ENCODE peak calls at places on chromosome 9, in five cellular contexts. R is activated CD4-positive, CD25-positive, alpha-beta regulatory T cell treated with anti-CD3 and anti-CD28 coated beads, Interleukin-2, amount 50 U/mL, for 72 hours; Q is left ventricle myocardium inferior; H is COLO829; X is bronchial epithelial cell. U is an unnamed sample.

GRCh38 chr9:92638621-92639101 is 31.3 kb downstream of the IPPK start:
- DNase-seq in R (no peak), Q (no peak), H (no peak), X (no peak), U (no peak)

GRCh38 chr9:134639994-134640393 is 1.6 kb upstream of the COL5A1 start:
- DNase-seq in R (no peak), Q (no peak), H (no peak), X (no peak), U (no peak)

GRCh38 chr9:111099199-111100005 is 61.1 kb upstream of the LPAR1 start:
- DNase-seq in R (no peak), Q (no peak), H (no peak), X (no peak), U (no peak)

GRCh38 chr9:85212209-85212608 is 529.5 kb downstream of the AGTPBP1 start:
- DNase-seq in R (no peak), Q (no peak), H (peak), X (peak), U (no peak)

GRCh38 chr9:35051069-35051967 is 21.1 kb downstream of the VCP start:
- DNase-seq in R (no peak), Q (peak), H (peak), X (peak), U (peak)

GRCh38 chr9:18473551-18474279 is at the start of gene ADAMTSL1:
- DNase-seq in R (no peak), Q (peak), H (no peak), X (no peak), U (peak)

GRCh38 chr9:1982074-1982473 is 33.1 kb upstream of the SMARCA2 start:
- DNase-seq in R (no peak), Q (no peak), H (no peak), X (no peak), U (no peak)

GRCh38 chr9:131121346-131121745 is 4.0 kb upstream of the NUP214 start:
- DNase-seq in R (no peak), Q (no peak), H (no peak), X (no peak), U (no peak)

GRCh38 chr9:93186151-93186715 is 2.3 kb downstream of the WNK2 start:
- DNase-seq in R (no peak), Q (no peak), H (no peak), X (no peak), U (no peak)

GRCh38 chr9:125674981-125675973 is 31.7 kb downstream of the MAPKAP1 start:
- DNase-seq in R (no peak), Q (no peak), H (peak), X (peak), U (no peak)

GRCh38 chr9:94076557-94076956 is 7.7 kb upstream of the PTPDC1 start:
- DNase-seq in R (no peak), Q (no peak), H (no peak), X (no peak), U (no peak)

GRCh38 chr9:26863074-26863473 is 29.5 kb downstream of the CAAP1 start:
- DNase-seq in R (no peak), Q (no peak), H (peak), X (no peak), U (no peak)

GRCh38 chr9:117823621-117824020 is 119.4 kb downstream of the TLR4 start:
- DNase-seq in R (no peak), Q (no peak), H (no peak), X (no peak), U (no peak)

GRCh38 chr9:38024036-38024681 is 44.9 kb downstream of the SHB start:
- DNase-seq in R (no peak), Q (no peak), H (no peak), X (peak), U (peak)

GRCh38 chr9:84239341-84239740 is 101.2 kb downstream of the SLC28A3 start:
- DNase-seq in R (no peak), Q (no peak), H (no peak), X (peak), U (no peak)

GRCh38 chr9:118230319-118230718 is 526.1 kb downstream of the TLR4 start:
- DNase-seq in R (no peak), Q (no peak), H (no peak), X (no peak), U (no peak)

GRCh38 chr9:131885144-131885609 is 145.3 kb upstream of the RAPGEF1 start:
- DNase-seq in R (no peak), Q (no peak), H (peak), X (no peak), U (peak)

GRCh38 chr9:36623280-36623679 is 50.6 kb downstream of the MELK start:
- DNase-seq in R (no peak), Q (no peak), H (no peak), X (peak), U (no peak)

GRCh38 chr9:36148652-36149051 is 12.1 kb downstream of the GLIPR2 start:
- DNase-seq in R (peak), Q (peak), H (peak), X (peak), U (peak)

GRCh38 chr9:128072144-128073021 is 4.4 kb downstream of the SLC25A25 start:
- DNase-seq in R (no peak), Q (peak), H (peak), X (peak), U (no peak)

GRCh38 chr9:93062364-93062763 is 3.9 kb downstream of the SUSD3 start:
- DNase-seq in R (no peak), Q (no peak), H (no peak), X (no peak), U (no peak)

GRCh38 chr9:20217596-20217995 is 404.7 kb downstream of the MLLT3 start:
- DNase-seq in R (no peak), Q (no peak), H (no peak), X (no peak), U (no peak)

GRCh38 chr9:124040186-124040920 is 28.8 kb downstream of the LHX2 start:
- DNase-seq in R (no peak), Q (no peak), H (no peak), X (peak), U (no peak)

GRCh38 chr9:88024896-88025295 is 50.6 kb upstream of the CDK20 start:
- DNase-seq in R (no peak), Q (no peak), H (no peak), X (no peak), U (no peak)

GRCh38 chr9:13588151-13589043 is 308.9 kb upstream of the MPDZ start:
- DNase-seq in R (no peak), Q (no peak), H (peak), X (no peak), U (no peak)

GRCh38 chr9:116937361-116937760 is 250.3 kb downstream of the TRIM32 start:
- DNase-seq in R (no peak), Q (no peak), H (no peak), X (peak), U (no peak)

GRCh38 chr9:136309101-136309801 is 5.4 kb upstream of the CCDC187 start:
- DNase-seq in R (no peak), Q (no peak), H (no peak), X (peak), U (no peak)

GRCh38 chr9:128628471-128629048 is 28.1 kb downstream of the DYNC2I2 start:
- DNase-seq in R (no peak), Q (peak), H (no peak), X (no peak), U (peak)

GRCh38 chr9:17847908-17848307 is 269.0 kb downstream of the SH3GL2 start:
- DNase-seq in R (no peak), Q (no peak), H (no peak), X (no peak), U (no peak)

GRCh38 chr9:84652496-84653081 is 16.9 kb upstream of the NTRK2 start:
- DNase-seq in R (no peak), Q (no peak), H (peak), X (peak), U (no peak)

GRCh38 chr9:86020731-86021130 is 78.6 kb downstream of the GOLM1 start:
- DNase-seq in R (no peak), Q (no peak), H (no peak), X (no peak), U (no peak)

GRCh38 chr9:79684711-79685575 is 113.2 kb downstream of the TLE4 start:
- DNase-seq in R (no peak), Q (no peak), H (no peak), X (peak), U (no peak)

GRCh38 chr9:131674425-131675421 is 65.2 kb downstream of the RAPGEF1 start:
- DNase-seq in R (no peak), Q (no peak), H (no peak), X (no peak), U (peak)

GRCh38 chr9:91659529-91660294 is 236.1 kb upstream of the NFIL3 start:
- DNase-seq in R (no peak), Q (no peak), H (peak), X (peak), U (no peak)

GRCh38 chr9:131771646-131772045 is 31.8 kb upstream of the RAPGEF1 start:
- DNase-seq in R (no peak), Q (no peak), H (no peak), X (no peak), U (no peak)

GRCh38 chr9:15961217-15961616 is 408.4 kb downstream of the CCDC171 start:
- DNase-seq in R (no peak), Q (no peak), H (no peak), X (no peak), U (no peak)

GRCh38 chr9:120688758-120689157 is 25.5 kb downstream of the MEGF9 start:
- DNase-seq in R (no peak), Q (no peak), H (no peak), X (no peak), U (no peak)

GRCh38 chr9:137045294-137046093 is 483 bp downstream of the NPDC1 start:
- DNase-seq in R (no peak), Q (no peak), H (no peak), X (no peak), U (no peak)

GRCh38 chr9:88387733-88388202 is 476 bp upstream of the SPIN1 start:
- DNase-seq in R (peak), Q (peak), H (peak), X (peak), U (peak)

GRCh38 chr9:128494108-128494742 is 10.3 kb upstream of the GLE1 start:
- DNase-seq in R (no peak), Q (peak), H (no peak), X (no peak), U (peak)

U was measured in heart left ventricle.